ENCODE peak calls at places on chromosomes 12 and 14, in ten cellular contexts. M, W, C, J, T, S, G, N, D and P are unnamed samples.

GRCh38 chr14:20469890-20470858 is 968 bp downstream of the PNP start:
- DNase-seq in M (peak), W (peak), C (peak), J (peak), T (peak), S (peak), G (peak), N (no peak), D (no peak), P (no peak)

GRCh38 chr12:82009524-82009923 is 250.4 kb upstream of the PPFIA2 start:
- DNase-seq in M (no peak), W (no peak), C (no peak), J (no peak), T (no peak), S (no peak), G (no peak), N (no peak), D (no peak), P (no peak)

GRCh38 chr12:120932058-120932457 is 27.9 kb upstream of the SPPL3 start:
- DNase-seq in M (no peak), W (no peak), C (no peak), J (no peak), T (no peak), S (no peak), G (no peak), N (no peak), D (no peak), P (no peak)

GRCh38 chr12:116166306-116166705 is 111.2 kb downstream of the MED13L start:
- DNase-seq in M (no peak), W (no peak), C (no peak), J (no peak), T (no peak), S (no peak), G (no peak), N (no peak), D (no peak), P (no peak)

GRCh38 chr12:101713930-101714329 is 16.5 kb downstream of the CHPT1 start:
- DNase-seq in M (no peak), W (no peak), C (no peak), J (no peak), T (no peak), S (no peak), G (no peak), N (no peak), D (no peak), P (no peak)

GRCh38 chr12:32714772-32715171 is 35.7 kb downstream of the DNM1L start:
- DNase-seq in M (peak), W (no peak), C (no peak), J (no peak), T (no peak), S (no peak), G (no peak), N (no peak), D (no peak), P (no peak)

GRCh38 chr14:89540009-89540829 is 123.2 kb upstream of the FOXN3 start:
- DNase-seq in M (no peak), W (peak), C (no peak), J (no peak), T (no peak), S (no peak), G (no peak), N (no peak), D (no peak), P (no peak)

GRCh38 chr12:2187195-2187963 is 134.6 kb downstream of the CACNA1C start:
- DNase-seq in M (no peak), W (no peak), C (no peak), J (no peak), T (no peak), S (no peak), G (peak), N (no peak), D (no peak), P (no peak)

GRCh38 chr14:54353266-54353665 is 43.5 kb upstream of the CDKN3 start:
- DNase-seq in M (no peak), W (peak), C (no peak), J (no peak), T (no peak), S (no peak), G (no peak), N (no peak), D (no peak), P (no peak)

GRCh38 chr14:64821651-64822050 is 58.1 kb downstream of the SPTB start:
- DNase-seq in M (no peak), W (no peak), C (no peak), J (no peak), T (no peak), S (no peak), G (no peak), N (no peak), D (no peak), P (no peak)

GRCh38 chr14:68427550-68427890 is 365.3 kb downstream of the ZFP36L1 start:
- DNase-seq in M (no peak), W (peak), C (no peak), J (no peak), T (no peak), S (no peak), G (no peak), N (no peak), D (no peak), P (no peak)

GRCh38 chr12:124523071-124523470 is 44.3 kb downstream of the NCOR2 start:
- DNase-seq in M (no peak), W (no peak), C (no peak), J (peak), T (no peak), S (peak), G (no peak), N (no peak), D (no peak), P (peak)

DNA sequence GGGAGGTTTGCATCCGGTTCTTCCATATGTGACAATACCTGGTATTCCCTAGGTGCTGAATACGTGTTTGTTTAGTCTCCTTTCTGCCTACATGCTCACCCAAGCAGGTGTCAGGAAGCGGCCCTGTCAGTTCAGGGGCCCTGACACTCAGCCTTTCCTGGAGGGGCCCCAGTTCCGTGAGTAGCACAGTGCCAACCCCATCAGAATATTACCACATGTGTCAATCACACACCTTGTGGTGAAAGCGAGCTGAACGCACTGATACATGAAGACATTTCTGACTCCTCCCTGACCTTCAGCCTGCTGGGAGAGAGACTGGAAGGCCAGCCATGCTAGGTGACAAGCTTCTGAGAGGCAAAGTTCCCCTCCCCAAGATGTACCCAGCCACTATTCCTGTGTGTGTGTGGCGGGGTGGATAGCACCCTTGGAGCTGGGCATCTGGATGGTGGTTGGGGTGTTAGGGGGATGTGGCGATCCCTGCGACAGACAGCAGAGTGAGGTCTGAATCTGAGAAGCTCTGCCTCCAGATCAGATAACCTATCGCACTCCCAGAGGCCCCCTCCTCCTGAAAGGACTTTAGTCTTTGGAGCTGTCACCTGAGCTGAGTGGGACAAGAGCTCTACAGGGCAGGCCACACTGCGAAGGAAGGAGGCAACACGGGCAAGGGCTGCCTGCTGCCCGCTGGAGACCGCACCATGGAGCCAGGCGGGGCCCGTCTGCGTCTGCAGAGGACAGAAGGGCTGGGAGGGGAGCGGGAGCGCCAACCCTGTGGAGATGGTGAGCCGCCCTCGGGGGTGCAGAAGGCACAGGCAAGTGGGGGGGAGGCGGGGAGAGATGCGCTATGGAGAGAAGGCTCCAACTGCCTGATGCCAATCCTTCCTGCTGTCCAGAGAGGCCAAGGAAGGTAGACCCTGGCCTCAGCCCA is at the start of gene SOAT2:
- DNase-seq in M (no peak), W (peak), C (no peak), J (peak), T (no peak), S (no peak), G (peak), N (no peak), D (no peak), P (no peak)
- H3K4me3 ChIP-seq in M (no peak), W (peak), C (no peak), J (no peak), T (no peak), S (no peak), G (no peak), N (no peak), D (no peak), P (no peak)

DNA sequence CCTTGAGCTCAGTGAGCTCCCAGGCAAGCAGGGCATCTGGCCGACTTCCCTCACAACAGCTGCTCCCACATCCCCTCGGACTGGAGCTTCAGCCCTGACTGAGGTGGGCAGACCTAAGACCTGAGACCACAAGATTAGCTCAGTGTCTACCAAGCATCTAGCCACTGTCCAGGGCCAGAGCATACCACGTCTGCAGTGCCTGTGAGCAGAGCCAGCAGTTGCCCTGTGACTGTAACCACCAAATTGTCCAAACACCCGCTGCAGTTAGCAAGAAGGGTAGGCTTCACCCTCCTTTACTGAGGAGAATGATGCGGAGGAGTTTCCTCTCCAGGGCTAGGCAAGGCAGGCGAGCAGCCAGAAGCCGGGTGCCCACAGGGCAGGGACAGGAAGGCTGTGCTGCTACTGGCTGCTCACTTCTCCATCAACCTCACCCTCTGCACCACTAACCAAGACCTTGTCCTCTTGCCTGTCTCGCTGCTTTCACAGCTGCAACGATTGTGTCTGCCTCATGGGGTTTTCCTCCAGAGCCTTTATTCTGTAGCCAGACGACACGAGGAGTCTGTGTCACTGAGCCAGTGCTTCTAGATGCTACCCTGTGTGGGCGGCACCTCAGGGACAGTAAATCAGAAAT is 53.9 kb downstream of the ANAPC7 start:
- DNase-seq in M (no peak), W (no peak), C (no peak), J (no peak), T (no peak), S (no peak), G (no peak), N (no peak), D (no peak), P (no peak)
- TF ChIP-seq POLR2AphosphoS5 in M (peak), W (no peak), C (no peak), J (no peak), T (no peak), S (no peak), G (no peak), N (no peak), D (no peak), P (no peak)

GRCh38 chr12:89783321-89784060 is 74.9 kb upstream of the ATP2B1 start:
- DNase-seq in M (no peak), W (no peak), C (no peak), J (no peak), T (no peak), S (peak), G (no peak), N (no peak), D (no peak), P (no peak)
- TF ChIP-seq POLR2A in M (no peak), W (no peak), C (no peak), J (no peak), T (no peak), S (no peak), G (no peak), N (no peak), D (no peak), P (no peak)

DNA sequence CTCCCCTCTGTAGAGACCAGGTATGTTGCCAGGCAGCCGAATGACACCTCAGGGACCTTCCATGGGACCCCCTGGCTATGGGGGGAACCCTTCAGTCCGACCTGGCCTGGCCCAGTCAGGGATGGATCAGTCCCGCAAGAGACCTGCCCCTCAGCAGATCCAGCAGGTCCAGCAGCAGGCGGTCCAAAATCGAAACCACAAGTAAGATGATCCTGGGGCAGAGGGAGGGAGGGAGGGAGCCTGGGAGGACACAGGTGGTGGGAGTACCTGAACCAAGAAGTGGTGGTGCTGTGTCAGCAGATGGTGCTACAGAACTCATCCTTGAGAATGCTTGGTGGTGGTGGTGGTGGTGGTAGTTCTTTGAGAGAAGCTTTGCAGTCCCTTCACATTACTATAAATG is 1.0 kb downstream of the SMARCD1 start:
- DNase-seq in M (no peak), W (no peak), C (no peak), J (no peak), T (no peak), S (no peak), G (no peak), N (no peak), D (no peak), P (no peak)
- H3K4me3 ChIP-seq in M (peak), W (peak), C (peak), J (peak), T (peak), S (no peak), G (peak), N (no peak), D (peak), P (no peak)